ENCODE peak calls at places on chromosomes 5 and 9, in five cellular contexts. D, S, R, I and Z are unnamed samples.

GRCh38 chr5:140258016-140258415 is 44.9 kb downstream of the PFDN1 start:
- DNase-seq in D (no peak), I (no peak), R (no peak), S (peak), Z (no peak)

GRCh38 chr9:38035873-38036272 is 33.2 kb downstream of the SHB start:
- DNase-seq in D (peak), R (peak), S (peak), I (no peak), Z (peak)

GRCh38 chr9:117464941-117465616 is 50.2 kb upstream of the ASTN2 start:
- DNase-seq in R (no peak), S (no peak), D (no peak), I (no peak), Z (no peak)

GRCh38 chr9:137785704-137786161 is 91.8 kb upstream of the CACNA1B start:
- DNase-seq in S (peak), I (no peak), R (no peak), D (no peak), Z (peak)

GRCh38 chr9:21995652-21996275 is 1.2 kb downstream of the CDKN2B-AS1 start:
- DNase-seq in R (no peak), S (peak), I (no peak), D (no peak), Z (no peak)

GRCh38 chr5:165881259-165881658 is 2375.8 kb downstream of the MAT2B start:
- DNase-seq in I (no peak), S (no peak), R (no peak), D (no peak), Z (no peak)

GRCh38 chr9:114085404-114085803 is 7.3 kb upstream of the AMBP start:
- DNase-seq in S (no peak), I (no peak), R (no peak), D (no peak), Z (no peak)

GRCh38 chr5:11912-12311 is 80.1 kb upstream of the PLEKHG4B start:
- DNase-seq in S (no peak), I (no peak), D (no peak), R (no peak), Z (no peak)

GRCh38 chr5:154543380-154543779 is 65.4 kb upstream of the HAND1 start:
- DNase-seq in D (no peak), R (no peak), I (no peak), S (no peak), Z (no peak)

GRCh38 chr5:122129332-122129731 is at the start of gene ZNF474:
- DNase-seq in R (peak), D (no peak), I (peak), S (peak), Z (no peak)

GRCh38 chr5:160894-161540 is 30.3 kb upstream of the LRRC14B start:
- DNase-seq in I (no peak), D (no peak), R (no peak), S (no peak), Z (no peak)

GRCh38 chr5:10719965-10720364 is 41.1 kb downstream of the DAP start:
- DNase-seq in I (no peak), S (peak), R (no peak), D (no peak), Z (no peak)

GRCh38 chr5:31361234-31361633 is 167.7 kb downstream of the CDH6 start:
- DNase-seq in D (no peak), R (no peak), I (no peak), S (peak), Z (no peak)

GRCh38 chr5:56676091-56676768 is 139.1 kb upstream of the MAP3K1 start:
- DNase-seq in D (no peak), S (no peak), I (no peak), R (peak), Z (peak)

GRCh38 chr9:6869081-6869948 is 111.5 kb downstream of the KDM4C start:
- DNase-seq in I (no peak), D (no peak), S (no peak), R (no peak), Z (no peak)

GRCh38 chr5:113147088-113147487 is 170.5 kb downstream of the DCP2 start:
- DNase-seq in I (no peak), R (no peak), D (no peak), S (peak), Z (no peak)

GRCh38 chr5:97501965-97502305 is 318.9 kb upstream of the RIOK2 start:
- DNase-seq in D (no peak), S (peak), I (no peak), R (no peak), Z (no peak)

DNA sequence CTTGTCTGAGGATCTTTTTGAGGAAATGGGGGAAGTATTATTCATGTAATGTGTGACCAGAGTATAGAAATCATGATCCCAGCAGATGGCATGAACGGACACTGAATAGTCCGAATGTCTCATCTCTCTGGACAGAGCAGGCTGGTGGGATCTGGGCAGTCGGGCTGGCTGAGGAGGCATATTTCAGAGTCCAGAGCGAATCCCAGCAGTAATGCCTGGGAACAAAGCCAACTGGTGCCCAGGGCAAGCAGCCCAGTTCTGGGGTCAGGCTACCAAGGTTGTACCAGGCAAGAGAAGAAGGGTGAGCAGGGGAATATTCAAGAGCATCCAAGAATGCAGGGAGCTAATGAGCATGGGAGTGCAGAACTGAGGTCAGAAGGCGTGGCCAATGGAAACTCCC is 306.4 kb downstream of the ZSWIM6 start:
- DNase-seq in R (no peak), D (no peak), S (no peak), I (no peak), Z (no peak)
- TF ChIP-seq MAFK in R (no peak), D (no peak), S (no peak), I (no peak), Z (no peak)

DNA sequence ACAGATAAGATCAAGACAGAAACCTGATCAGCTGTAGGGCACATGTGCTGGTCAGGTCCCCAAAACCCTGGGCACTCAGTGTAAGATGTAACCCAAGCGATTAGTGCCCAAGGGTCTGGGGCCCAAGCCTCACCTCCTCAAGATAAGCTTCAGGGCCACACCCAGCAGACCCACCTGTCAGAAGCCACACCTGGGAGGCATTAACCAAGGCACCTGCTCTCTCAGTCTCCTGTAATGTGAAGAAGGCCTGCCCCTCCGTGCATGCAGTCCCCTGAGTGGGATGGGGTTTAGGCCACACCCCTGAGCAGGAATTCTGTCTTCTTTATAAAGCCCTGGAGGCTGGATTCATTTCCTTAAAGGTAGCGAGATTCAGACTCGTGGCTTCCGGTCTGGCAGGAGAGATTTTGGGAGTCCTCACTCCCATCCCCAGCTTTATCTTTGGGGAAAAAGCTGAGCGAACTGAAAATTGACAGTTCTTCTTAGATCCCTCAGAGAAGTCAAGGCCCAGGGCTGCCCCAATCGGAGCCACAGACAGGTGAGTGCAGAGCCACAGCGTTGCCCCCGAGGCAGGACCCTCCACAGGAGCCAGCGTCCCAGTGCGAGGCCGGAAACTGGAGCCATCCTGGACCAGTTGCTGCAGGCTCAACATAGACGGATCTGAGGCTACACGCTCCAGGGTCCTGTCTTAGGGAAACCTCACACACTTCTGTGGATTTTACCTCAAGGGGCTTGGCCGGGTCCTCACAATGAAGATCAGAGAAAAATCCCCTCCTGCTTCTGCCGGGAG is 357.6 kb upstream of the IRX4 start:
- DNase-seq in S (no peak), D (no peak), R (no peak), I (no peak), Z (no peak)
- TF ChIP-seq MAFK in S (no peak), D (no peak), R (no peak), I (no peak), Z (no peak)

GRCh38 chr5:59757442-59757841 is 136.1 kb downstream of the PDE4D start:
- DNase-seq in R (no peak), D (peak), I (no peak), S (no peak), Z (no peak)
- TF ChIP-seq MAFK in R (no peak), D (no peak), I (no peak), S (no peak), Z (no peak)

DNA sequence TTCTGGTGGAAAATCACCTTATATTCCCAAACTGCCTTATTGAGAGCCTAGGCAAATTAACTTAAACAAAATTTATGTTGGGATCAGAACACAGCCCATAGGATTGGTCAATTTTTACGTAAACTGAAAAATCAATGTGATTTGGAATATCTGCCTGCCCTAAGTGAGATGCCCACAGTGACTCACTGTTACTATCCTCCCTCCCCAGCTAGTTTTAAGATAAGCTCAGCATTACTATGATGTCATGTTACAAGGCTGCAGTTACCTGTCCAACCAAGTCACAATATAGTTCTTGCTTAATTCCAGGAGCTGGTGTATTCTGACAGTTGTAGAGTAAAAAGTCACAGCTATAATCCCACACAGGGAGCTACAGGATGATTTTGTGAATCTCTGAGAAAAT is 23.1 kb downstream of the SKP1 start:
- DNase-seq in S (peak), D (no peak), I (no peak), R (no peak), Z (no peak)
- TF ChIP-seq MAFK in S (no peak), D (no peak), I (no peak), R (no peak), Z (no peak)

DNA sequence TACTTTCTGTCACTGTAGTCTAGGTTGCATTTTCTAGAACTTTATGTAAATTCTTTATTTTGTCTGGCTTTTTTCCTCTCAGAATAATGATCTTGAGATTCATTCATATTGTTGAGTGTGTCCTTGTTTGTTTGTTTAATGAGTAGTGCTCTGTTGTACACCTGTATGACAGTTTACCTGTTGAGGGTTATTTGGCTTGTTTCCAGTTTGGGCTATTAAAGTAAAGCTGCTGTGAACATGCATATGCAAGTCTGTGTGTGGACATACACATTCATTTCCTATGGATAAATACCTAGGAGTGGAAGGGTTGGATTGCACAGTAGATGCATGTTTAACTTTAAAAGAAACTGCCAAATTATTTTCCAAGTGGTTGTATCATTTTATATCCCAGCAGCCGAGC is 30.4 kb downstream of the MVB12B start:
- DNase-seq in S (no peak), R (no peak), I (no peak), D (no peak), Z (no peak)
- TF ChIP-seq MAFK in S (no peak), R (no peak), I (no peak), D (no peak), Z (no peak)

GRCh38 chr9:82604947-82605656 is 457.8 kb downstream of the RASEF start:
- DNase-seq in R (no peak), D (no peak), I (no peak), S (peak), Z (peak)
- TF ChIP-seq MAFK in R (no peak), D (no peak), I (no peak), S (no peak), Z (no peak)

GRCh38 chr9:87610200-87611155 is 112.8 kb downstream of the DAPK1 start:
- DNase-seq in R (no peak), S (peak), I (no peak), D (no peak), Z (no peak)
- TF ChIP-seq MAFK in R (no peak), S (no peak), I (no peak), D (no peak), Z (no peak)

GRCh38 chr5:5716665-5717064 is 294.2 kb downstream of the ICE1 start:
- DNase-seq in D (no peak), S (no peak), R (no peak), I (no peak), Z (no peak)
- TF ChIP-seq MAFK in D (no peak), S (no peak), R (no peak), I (no peak), Z (no peak)

GRCh38 chr9:98071737-98072136 is 15.2 kb downstream of the NANS start:
- DNase-seq in S (no peak), R (no peak), D (no peak), I (no peak), Z (no peak)

GRCh38 chr9:98064623-98065392 is 8.3 kb downstream of the NANS start:
- DNase-seq in R (no peak), I (no peak), D (no peak), S (no peak), Z (no peak)

GRCh38 chr9:98070704-98071103 is 14.2 kb downstream of the NANS start:
- DNase-seq in I (no peak), D (no peak), R (no peak), S (no peak), Z (no peak)

GRCh38 chr9:98066235-98066634 is 9.7 kb downstream of the NANS start:
- DNase-seq in D (no peak), S (no peak), I (no peak), R (no peak), Z (no peak)

GRCh38 chr9:98067184-98067583 is 10.7 kb downstream of the NANS start:
- DNase-seq in D (no peak), I (no peak), R (no peak), S (no peak), Z (no peak)
- TF ChIP-seq MAFK in D (no peak), I (no peak), R (no peak), S (no peak), Z (no peak)

GRCh38 chr9:124258765-124259272 is 1.1 kb downstream of the NEK6 start:
- DNase-seq in D (no peak), I (no peak), R (no peak), S (no peak), Z (peak)
- TF ChIP-seq MAFK in D (no peak), I (no peak), R (no peak), S (no peak), Z (no peak)